ENCODE peak calls at places on chromosomes 5 and 9, in five cellular contexts. One of them, this sample, is unnamed.

GRCh38 chr9:97808972-97809371 is 44.1 kb upstream of the FOXE1 start:
- DNase-seq in trophoblast cell: no peak
- DNase-seq in mesenchymal stem cell: no peak
- DNase-seq in H1: no peak
- DNase-seq in H9: no peak
- DNase-seq in this sample: no peak

GRCh38 chr5:7629559-7629958 is 221.4 kb downstream of the CFAP90 start:
- DNase-seq in trophoblast cell: no peak
- DNase-seq in H1: no peak
- DNase-seq in H9: no peak
- DNase-seq in mesenchymal stem cell: no peak
- DNase-seq in this sample: no peak

GRCh38 chr5:53373420-53374188 is 106.8 kb upstream of the FST start:
- DNase-seq in H9: no peak
- DNase-seq in H1: no peak
- DNase-seq in trophoblast cell: peak
- DNase-seq in mesenchymal stem cell: peak
- DNase-seq in this sample: no peak

GRCh38 chr9:6184749-6185645 is 30.6 kb upstream of the IL33 start:
- DNase-seq in mesenchymal stem cell: no peak
- DNase-seq in trophoblast cell: no peak
- DNase-seq in H9: no peak
- DNase-seq in H1: no peak
- DNase-seq in this sample: no peak

GRCh38 chr9:26260238-26260637 is 582.0 kb upstream of the TUSC1 start:
- DNase-seq in H1: no peak
- DNase-seq in H9: no peak
- DNase-seq in mesenchymal stem cell: peak
- DNase-seq in trophoblast cell: no peak
- DNase-seq in this sample: no peak

GRCh38 chr5:137613554-137614265 is 114.6 kb upstream of the SPOCK1 start:
- DNase-seq in H9: no peak
- DNase-seq in mesenchymal stem cell: no peak
- DNase-seq in H1: no peak
- DNase-seq in trophoblast cell: no peak
- DNase-seq in this sample: no peak

GRCh38 chr5:55625913-55626312 is 86.2 kb downstream of the SLC38A9 start:
- DNase-seq in trophoblast cell: no peak
- DNase-seq in mesenchymal stem cell: no peak
- DNase-seq in H9: no peak
- DNase-seq in H1: no peak
- DNase-seq in this sample: no peak

GRCh38 chr5:41649659-41650058 is 139.3 kb upstream of the PLCXD3 start:
- DNase-seq in H9: no peak
- DNase-seq in trophoblast cell: no peak
- DNase-seq in H1: no peak
- DNase-seq in mesenchymal stem cell: no peak
- DNase-seq in this sample: no peak

GRCh38 chr5:65020492-65020891 is 251.8 kb downstream of the CWC27 start:
- DNase-seq in trophoblast cell: peak
- DNase-seq in mesenchymal stem cell: no peak
- DNase-seq in H9: no peak
- DNase-seq in H1: no peak
- DNase-seq in this sample: no peak

GRCh38 chr5:129853588-129853987 is 50.7 kb upstream of the CHSY3 start:
- DNase-seq in mesenchymal stem cell: peak
- DNase-seq in H1: no peak
- DNase-seq in trophoblast cell: no peak
- DNase-seq in H9: no peak
- DNase-seq in this sample: no peak

GRCh38 chr9:126554292-126554691 is 59.4 kb upstream of the LMX1B start:
- DNase-seq in H1: no peak
- DNase-seq in H9: no peak
- DNase-seq in trophoblast cell: no peak
- DNase-seq in mesenchymal stem cell: no peak
- DNase-seq in this sample: no peak

GRCh38 chr9:126559296-126559695 is 54.4 kb upstream of the LMX1B start:
- DNase-seq in H1: no peak
- DNase-seq in H9: no peak
- DNase-seq in mesenchymal stem cell: no peak
- DNase-seq in trophoblast cell: no peak
- DNase-seq in this sample: no peak

GRCh38 chr9:126558051-126558665 is 55.6 kb upstream of the LMX1B start:
- DNase-seq in H1: peak
- DNase-seq in mesenchymal stem cell: peak
- DNase-seq in trophoblast cell: peak
- DNase-seq in H9: peak
- DNase-seq in this sample: peak

GRCh38 chr9:126561582-126561981 is 52.1 kb upstream of the LMX1B start:
- DNase-seq in H1: no peak
- DNase-seq in H9: no peak
- DNase-seq in trophoblast cell: no peak
- DNase-seq in mesenchymal stem cell: no peak
- DNase-seq in this sample: no peak

DNA sequence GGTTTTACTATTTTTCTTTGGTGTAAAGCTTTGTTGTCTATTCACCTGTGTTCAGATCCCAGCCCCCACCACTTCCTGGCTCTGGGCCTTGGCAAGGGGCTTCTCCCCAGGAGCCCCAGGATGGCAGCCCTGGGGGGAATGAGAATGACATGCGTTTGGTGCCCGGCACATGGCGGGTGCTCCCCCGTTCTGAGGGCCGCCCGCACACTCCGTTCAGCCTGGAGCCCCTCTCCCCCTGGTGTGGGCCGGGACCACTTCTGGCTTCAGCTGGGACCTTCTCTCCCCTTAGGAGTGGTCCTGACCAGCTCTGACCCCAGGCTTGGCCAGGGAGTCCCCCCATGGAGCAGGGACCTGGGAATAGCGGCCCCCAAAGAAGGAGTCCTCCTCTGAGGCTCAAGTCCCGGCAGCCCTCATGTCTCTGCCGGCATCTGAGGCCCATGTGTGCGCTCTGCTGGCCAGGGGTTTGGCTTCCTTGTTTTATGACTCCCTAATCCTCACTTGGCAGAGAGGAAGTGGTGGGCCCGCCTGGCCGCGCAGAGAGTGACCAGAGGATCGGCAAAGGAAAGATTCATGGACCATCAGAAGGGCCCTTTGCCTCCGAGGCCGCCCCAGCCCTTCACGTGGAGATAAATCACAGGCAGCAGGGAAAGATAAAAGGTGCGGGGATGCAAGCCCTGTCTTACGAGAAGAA is 57.0 kb upstream of the LMX1B start:
- DNase-seq in H1: no peak
- DNase-seq in trophoblast cell: no peak
- DNase-seq in mesenchymal stem cell: no peak
- DNase-seq in H9: no peak
- DNase-seq in this sample: no peak
- H3K23ac ChIP-seq in H1: no peak
- H3K23ac ChIP-seq in trophoblast cell: no peak
- H3K23ac ChIP-seq in mesenchymal stem cell: no peak
- H3K23ac ChIP-seq in H9: no peak
- H3K23ac ChIP-seq in this sample: no peak

GRCh38 chr9:129586241-129586640 is 34.7 kb downstream of the C9orf50 start:
- DNase-seq in H9: no peak
- DNase-seq in mesenchymal stem cell: no peak
- DNase-seq in trophoblast cell: no peak
- DNase-seq in H1: no peak
- DNase-seq in this sample: no peak

GRCh38 chr9:129582865-129583264 is 38.0 kb downstream of the C9orf50 start:
- DNase-seq in mesenchymal stem cell: no peak
- DNase-seq in H1: no peak
- DNase-seq in H9: no peak
- DNase-seq in trophoblast cell: no peak
- DNase-seq in this sample: no peak

GRCh38 chr9:129583308-129584038 is 37.4 kb downstream of the C9orf50 start:
- DNase-seq in H9: no peak
- DNase-seq in mesenchymal stem cell: no peak
- DNase-seq in trophoblast cell: no peak
- DNase-seq in H1: no peak
- DNase-seq in this sample: no peak

GRCh38 chr9:129585352-129585751 is 35.5 kb downstream of the C9orf50 start:
- DNase-seq in mesenchymal stem cell: no peak
- DNase-seq in H1: no peak
- DNase-seq in H9: no peak
- DNase-seq in trophoblast cell: no peak
- DNase-seq in this sample: no peak

DNA sequence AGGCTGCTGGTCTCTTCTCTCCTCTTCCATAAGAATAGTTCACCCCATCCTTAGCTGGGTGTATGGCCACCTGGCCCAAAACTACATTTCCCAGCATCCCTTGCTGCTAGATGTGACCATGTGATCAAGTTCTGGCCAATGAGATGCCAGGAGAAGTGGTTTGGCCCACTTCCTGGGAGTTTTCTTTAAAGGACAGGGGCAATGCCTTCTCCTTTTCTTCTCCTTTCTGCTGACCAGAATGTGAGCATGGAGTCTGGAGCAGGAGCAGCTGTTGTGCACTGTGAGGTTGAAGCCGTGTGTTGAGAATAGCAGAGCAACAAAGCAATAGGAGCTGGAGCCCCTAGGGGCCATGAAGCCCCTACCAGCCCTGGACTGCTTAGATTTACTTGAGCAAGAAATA is 36.8 kb downstream of the C9orf50 start:
- DNase-seq in H9: peak
- DNase-seq in H1: no peak
- DNase-seq in trophoblast cell: peak
- DNase-seq in mesenchymal stem cell: peak
- DNase-seq in this sample: no peak
- H3K14ac ChIP-seq in H9: no peak
- H3K14ac ChIP-seq in H1: no peak
- H3K14ac ChIP-seq in trophoblast cell: peak
- H3K14ac ChIP-seq in mesenchymal stem cell: peak
- H3K14ac ChIP-seq in this sample: no peak

GRCh38 chr5:148394587-148395019 is 10.8 kb downstream of the FBXO38 start:
- DNase-seq in mesenchymal stem cell: no peak
- DNase-seq in trophoblast cell: no peak
- DNase-seq in H1: no peak
- DNase-seq in H9: no peak
- DNase-seq in this sample: no peak

GRCh38 chr5:148391422-148391821 is 7.7 kb downstream of the FBXO38 start:
- DNase-seq in H1: no peak
- DNase-seq in H9: no peak
- DNase-seq in trophoblast cell: no peak
- DNase-seq in mesenchymal stem cell: no peak
- DNase-seq in this sample: no peak

GRCh38 chr5:148393390-148393741 is 9.6 kb downstream of the FBXO38 start:
- DNase-seq in H1: no peak
- DNase-seq in H9: peak
- DNase-seq in trophoblast cell: no peak
- DNase-seq in mesenchymal stem cell: peak
- DNase-seq in this sample: no peak

GRCh38 chr5:148397968-148398595 is 14.3 kb downstream of the FBXO38 start:
- DNase-seq in trophoblast cell: no peak
- DNase-seq in mesenchymal stem cell: no peak
- DNase-seq in H1: peak
- DNase-seq in H9: peak
- DNase-seq in this sample: no peak

GRCh38 chr5:148395031-148395430 is 11.3 kb downstream of the FBXO38 start:
- DNase-seq in trophoblast cell: no peak
- DNase-seq in mesenchymal stem cell: no peak
- DNase-seq in H1: no peak
- DNase-seq in H9: no peak
- DNase-seq in this sample: no peak
- H2BK12ac ChIP-seq in trophoblast cell: no peak
- H2BK12ac ChIP-seq in mesenchymal stem cell: no peak
- H2BK12ac ChIP-seq in H1: no peak
- H2BK12ac ChIP-seq in H9: no peak
- H2BK12ac ChIP-seq in this sample: no peak

DNA sequence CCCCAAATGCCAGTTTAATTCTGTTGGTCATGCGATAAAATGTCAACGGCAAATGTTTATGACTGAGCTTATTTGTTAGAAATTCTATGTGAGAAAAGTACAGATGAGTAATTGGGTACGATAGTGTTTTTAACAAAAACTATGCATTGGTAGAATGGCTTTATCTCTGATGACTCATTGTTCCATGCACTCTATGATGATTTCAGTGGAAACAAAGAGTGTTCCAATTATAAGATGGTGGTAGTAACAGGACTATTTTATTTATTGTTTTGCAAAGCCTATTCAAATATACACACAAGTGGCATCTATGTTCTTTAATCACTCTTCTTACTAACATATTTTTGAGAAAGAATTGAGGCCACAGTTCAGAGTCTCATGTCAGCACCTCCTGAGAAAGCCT is 353.7 kb upstream of the IRX2 start:
- DNase-seq in mesenchymal stem cell: no peak
- DNase-seq in H1: no peak
- DNase-seq in H9: no peak
- DNase-seq in trophoblast cell: no peak
- DNase-seq in this sample: no peak
- H3K23ac ChIP-seq in mesenchymal stem cell: no peak
- H3K23ac ChIP-seq in H1: no peak
- H3K23ac ChIP-seq in H9: no peak
- H3K23ac ChIP-seq in trophoblast cell: no peak
- H3K23ac ChIP-seq in this sample: no peak

GRCh38 chr9:35729700-35730485 is 2.1 kb downstream of the TLN1 start:
- DNase-seq in mesenchymal stem cell: peak
- DNase-seq in H1: no peak
- DNase-seq in trophoblast cell: no peak
- DNase-seq in H9: peak
- DNase-seq in this sample: peak
- H3K14ac ChIP-seq in mesenchymal stem cell: no peak
- H3K14ac ChIP-seq in H1: no peak
- H3K14ac ChIP-seq in trophoblast cell: no peak
- H3K14ac ChIP-seq in H9: no peak
- H3K14ac ChIP-seq in this sample: no peak